ENCODE peak calls at places on chromosomes 7 and 10, in five cellular contexts. A is BJ, S is IMR-90, L is AG04450, H is fibroblast of lung. R is an unnamed sample.

GRCh38 chr7:82975811-82976468 is 186.7 kb downstream of the PCLO start:
- DNase-seq in A (no peak), S (no peak), L (no peak), H (no peak), R (no peak)

GRCh38 chr7:50782376-50783208 is at the start of gene GRB10:
- DNase-seq in A (no peak), S (peak; percentile 20), L (no peak), H (peak; percentile 36), R (peak; percentile 10)

GRCh38 chr10:88620441-88620840 is 33.9 kb downstream of the LIPJ start:
- DNase-seq in A (no peak), S (no peak), L (no peak), H (no peak), R (no peak)

GRCh38 chr7:22943997-22944396 is 69.9 kb downstream of the HYCC1 start:
- DNase-seq in A (peak; percentile 56), S (peak; percentile 95), L (peak; percentile 68), H (peak; percentile 93), R (peak; percentile 76)

GRCh38 chr10:34731885-34732701 is 83.0 kb downstream of the PARD3 start:
- DNase-seq in A (no peak), S (peak; percentile 61), L (no peak), H (peak; percentile 60), R (peak; percentile 57)

GRCh38 chr10:69863580-69863979 is 61.9 kb downstream of the COL13A1 start:
- DNase-seq in A (no peak), S (peak; percentile 77), L (no peak), H (peak; percentile 47), R (peak; percentile 37)

GRCh38 chr10:114714281-114714741 is 56.2 kb upstream of the ABLIM1 start:
- DNase-seq in A (peak; percentile 37), S (peak; percentile 98), L (peak; percentile 95), H (peak; percentile 88), R (peak; percentile 68)

GRCh38 chr10:59839576-59839975 is 66.8 kb downstream of the CCDC6 start:
- DNase-seq in A (no peak), S (peak; percentile 71), L (peak; percentile 11), H (peak; percentile 28), R (peak; percentile 68)

GRCh38 chr10:20688797-20689544 is 208.1 kb downstream of the NEBL start:
- DNase-seq in A (no peak), S (no peak), L (no peak), H (no peak), R (no peak)

GRCh38 chr10:43160067-43160918 is 22.0 kb downstream of the CSGALNACT2 start:
- DNase-seq in A (peak; percentile 41), S (peak; percentile 90), L (no peak), H (peak; percentile 49), R (peak; percentile 84)

GRCh38 chr10:12617205-12618175 is 268.1 kb downstream of the CAMK1D start:
- DNase-seq in A (no peak), S (no peak), L (no peak), H (no peak), R (no peak)

GRCh38 chr10:93180402-93181040 is 106.8 kb downstream of the CYP26A1 start:
- DNase-seq in A (peak; percentile 35), S (peak; percentile 7), L (no peak), H (peak; percentile 49), R (peak; percentile 87)

GRCh38 chr7:13903997-13904396 is 85.5 kb downstream of the ETV1 start:
- DNase-seq in A (peak; percentile 32), S (peak; percentile 51), L (no peak), H (peak; percentile 85), R (peak; percentile 84)

GRCh38 chr7:6392712-6393666 is 54.8 kb downstream of the DAGLB start:
- DNase-seq in A (no peak), S (peak; percentile 77), L (no peak), H (peak; percentile 94), R (peak; percentile 66)

GRCh38 chr7:25069900-25070443 is 55.1 kb downstream of the CYCS start:
- DNase-seq in A (peak; percentile 49), S (peak; percentile 88), L (peak; percentile 56), H (peak; percentile 90), R (peak; percentile 83)

GRCh38 chr10:70649526-70649925 is 22.8 kb upstream of the ADAMTS14 start:
- DNase-seq in A (no peak), S (peak; percentile 77), L (no peak), H (peak; percentile 60), R (peak; percentile 74)

GRCh38 chr10:123044391-123044790 is 35.6 kb downstream of the ACADSB start:
- DNase-seq in A (no peak), S (peak; percentile 5), L (no peak), H (peak; percentile 18), R (no peak)

GRCh38 chr10:132232553-132232949 is 45.8 kb downstream of the DPYSL4 start:
- DNase-seq in A (no peak), S (no peak), L (no peak), H (no peak), R (no peak)

GRCh38 chr10:14587540-14588083 is 187.1 kb downstream of the FAM107B start:
- DNase-seq in A (no peak), S (no peak), L (no peak), H (no peak), R (no peak)

GRCh38 chr10:94673614-94674321 is 9.8 kb upstream of the CYP2C18 start:
- DNase-seq in A (no peak), S (no peak), L (no peak), H (no peak), R (no peak)

GRCh38 chr7:153934048-153934447 is 118.2 kb upstream of the DPP6 start:
- DNase-seq in A (no peak), S (no peak), L (no peak), H (no peak), R (no peak)

GRCh38 chr10:70496341-70497119 is 18.0 kb downstream of the PALD1 start:
- DNase-seq in A (no peak), S (no peak), L (no peak), H (no peak), R (no peak)

GRCh38 chr10:33085313-33085833 is 127.3 kb upstream of the ITGB1 start:
- DNase-seq in A (no peak), S (no peak), L (no peak), H (no peak), R (no peak)

GRCh38 chr10:34491666-34492065 is 323.4 kb downstream of the PARD3 start:
- DNase-seq in A (no peak), S (no peak), L (no peak), H (peak; percentile 6), R (no peak)

GRCh38 chr10:11148638-11149037 is 131.0 kb downstream of the CELF2 start:
- DNase-seq in A (no peak), S (no peak), L (no peak), H (no peak), R (no peak)

GRCh38 chr7:42426163-42426562 is 189.2 kb upstream of the GLI3 start:
- DNase-seq in A (no peak), S (peak; percentile 21), L (no peak), H (peak; percentile 60), R (no peak)

GRCh38 chr10:124092270-124093075 is 925 bp downstream of the CHST15 start:
- DNase-seq in A (no peak), S (no peak), L (no peak), H (peak; percentile 41), R (no peak)
- TF ChIP-seq CTCF in A (peak; percentile 18), S (no peak), L (no peak), H (no peak), R (no peak)

GRCh38 chr7:17994079-17994478 is 33.6 kb downstream of the PRPS1L1 start:
- DNase-seq in A (no peak), S (no peak), L (no peak), H (no peak), R (no peak)

GRCh38 chr7:17990761-17991160 is 36.9 kb downstream of the PRPS1L1 start:
- DNase-seq in A (no peak), S (no peak), L (no peak), H (no peak), R (no peak)

GRCh38 chr7:17988858-17989257 is 38.8 kb downstream of the PRPS1L1 start:
- DNase-seq in A (no peak), S (no peak), L (no peak), H (no peak), R (no peak)

GRCh38 chr7:17989546-17989945 is 38.1 kb downstream of the PRPS1L1 start:
- DNase-seq in A (no peak), S (peak; percentile 31), L (no peak), H (peak; percentile 17), R (peak; percentile 11)

DNA sequence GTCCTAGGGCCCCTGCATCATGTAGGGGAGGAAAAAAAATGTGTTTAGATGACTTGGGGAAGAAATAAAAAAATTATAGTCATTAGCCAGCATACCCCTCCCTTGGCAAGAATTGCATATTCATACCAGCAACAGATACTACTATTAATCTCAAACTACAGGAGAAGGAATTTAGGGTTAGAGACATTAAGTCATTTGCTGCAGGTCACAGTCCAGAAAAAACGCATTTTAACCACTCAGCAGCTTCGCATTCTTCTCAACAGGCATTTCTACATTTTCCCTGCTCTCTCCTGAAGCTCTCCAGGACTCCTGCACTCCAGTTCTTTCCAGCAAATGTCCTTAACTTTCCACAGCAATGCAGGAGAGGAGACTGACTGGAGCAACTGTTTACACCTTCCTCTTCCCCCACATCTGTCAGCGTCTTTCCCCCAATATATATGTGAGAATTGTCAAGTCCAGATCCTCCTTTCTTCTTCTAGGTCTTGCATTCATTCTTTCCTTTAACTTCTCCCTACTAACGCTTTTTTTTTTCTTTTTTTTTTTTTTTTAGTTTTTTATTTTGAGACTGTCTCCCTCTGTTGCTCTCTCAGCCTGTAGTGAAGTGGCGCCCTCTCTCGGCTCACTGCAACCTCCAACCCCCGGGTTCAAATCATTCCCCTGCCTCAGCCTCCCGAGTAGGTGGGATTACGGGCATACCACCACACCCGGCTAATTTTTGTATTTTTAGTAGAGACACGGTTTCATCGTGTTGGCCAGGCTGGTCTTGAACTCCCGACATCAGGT is 35.6 kb downstream of the PRPS1L1 start:
- DNase-seq in A (no peak), S (no peak), L (no peak), H (no peak), R (no peak)
- TF ChIP-seq CTCF in A (peak; percentile 37), S (peak; percentile 20), L (peak; percentile 20), H (peak; percentile 32), R (peak; percentile 34)

GRCh38 chr10:50574305-50574704 is 49.5 kb downstream of the SGMS1 start:
- DNase-seq in A (no peak), S (no peak), L (no peak), H (no peak), R (no peak)
- TF ChIP-seq CTCF in A (peak; percentile 15), S (peak; percentile 11), L (peak; percentile 28), H (no peak), R (peak; percentile 24)

GRCh38 chr7:37201003-37201875 is 247.4 kb downstream of the ELMO1 start:
- DNase-seq in A (no peak), S (peak; percentile 68), L (peak; percentile 30), H (peak; percentile 90), R (peak; percentile 72)

GRCh38 chr7:37198906-37199485 is 249.7 kb downstream of the ELMO1 start:
- DNase-seq in A (no peak), S (peak; percentile 60), L (peak; percentile 20), H (peak; percentile 79), R (peak; percentile 65)

GRCh38 chr7:37198188-37198905 is 250.3 kb downstream of the ELMO1 start:
- DNase-seq in A (no peak), S (no peak), L (no peak), H (no peak), R (no peak)

GRCh38 chr7:37205451-37205850 is 243.2 kb downstream of the ELMO1 start:
- DNase-seq in A (no peak), S (no peak), L (no peak), H (no peak), R (no peak)

GRCh38 chr7:37201876-37202198 is 246.8 kb downstream of the ELMO1 start:
- DNase-seq in A (no peak), S (no peak), L (no peak), H (no peak), R (no peak)
- TF ChIP-seq CTCF in A (no peak), S (no peak), L (no peak), H (no peak), R (no peak)